ENCODE peak calls at places on chromosomes 4 and X, in nine cellular contexts. O, W, K, C, D, R, B, T and G are unnamed samples. For H3K27me3, the result is how much of the 10 kb centered on the place peaks cover.

GRCh38 chr4:55547461-55547770 is 707 bp upstream of the CLOCK start:
- DNase-seq in R (no peak), W (no peak), T (no peak), C (peak), D (peak), B (peak), O (no peak), K (no peak), G (no peak)

GRCh38 chrX:154096140-154097002 is 1.1 kb downstream of the MECP2 start:
- DNase-seq in K (no peak), B (peak), W (peak), D (no peak), T (peak), O (no peak), C (peak), R (peak), G (no peak)

GRCh38 chr4:55980725-55981124 is 32.0 kb downstream of the CEP135 start:
- DNase-seq in C (no peak), B (no peak), D (no peak), O (no peak), K (no peak), R (no peak), W (no peak), T (no peak), G (no peak)

GRCh38 chrX:6184900-6185515 is 43.7 kb downstream of the NLGN4X start:
- DNase-seq in K (no peak), B (no peak), D (no peak), C (no peak), R (no peak), W (no peak), T (peak), O (no peak), G (no peak)

GRCh38 chrX:15567886-15568616 is 32.7 kb downstream of the ACE2 start:
- DNase-seq in O (no peak), W (no peak), C (no peak), R (no peak), K (no peak), D (no peak), T (no peak), B (no peak), G (no peak)

GRCh38 chr4:63348735-63349673 is 1060.2 kb downstream of the TECRL start:
- DNase-seq in O (no peak), C (peak), T (no peak), W (no peak), B (no peak), R (no peak), D (peak), K (no peak), G (no peak)

GRCh38 chr4:184400375-184400870 is 73.9 kb downstream of the IRF2 start:
- DNase-seq in W (peak), R (no peak), T (no peak), D (no peak), C (peak), B (no peak), K (no peak), O (no peak), G (no peak)

GRCh38 chr4:174437756-174438155 is 84.5 kb downstream of the HPGD start:
- DNase-seq in C (no peak), T (no peak), R (no peak), W (peak), B (no peak), D (no peak), O (no peak), K (no peak), G (no peak)

GRCh38 chrX:355329-356050 is 31.2 kb downstream of the PPP2R3B start:
- DNase-seq in T (no peak), W (no peak), K (no peak), D (peak), O (no peak), C (no peak), R (no peak), B (peak), G (no peak)

GRCh38 chr4:173879286-173879908 is 349.4 kb upstream of the HAND2 start:
- DNase-seq in R (no peak), D (no peak), B (no peak), T (no peak), C (no peak), K (no peak), O (no peak), W (no peak), G (no peak)

GRCh38 chr4:133096972-133097371 is 52.1 kb upstream of the PCDH10 start:
- DNase-seq in T (no peak), C (no peak), R (no peak), W (no peak), K (peak), O (no peak), B (no peak), D (no peak), G (no peak)

GRCh38 chr4:139247241-139247640 is 32.8 kb downstream of the MGARP start:
- DNase-seq in D (no peak), O (no peak), R (no peak), W (peak), B (no peak), C (no peak), K (no peak), T (no peak), G (no peak)

GRCh38 chr4:76867880-76868655 is 29.9 kb downstream of the SOWAHB start:
- DNase-seq in T (peak), W (no peak), R (no peak), D (no peak), C (no peak), B (no peak), K (peak), O (peak), G (no peak)

GRCh38 chrX:120380699-120381098 is 18.8 kb downstream of the ATP1B4 start:
- DNase-seq in W (peak), T (peak), O (no peak), K (peak), R (peak), D (no peak), C (no peak), B (no peak), G (no peak)

GRCh38 chrX:97367149-97367548 is 483.4 kb downstream of the RPA4 start:
- DNase-seq in R (no peak), W (peak), T (no peak), D (no peak), K (no peak), B (no peak), C (no peak), O (no peak), G (no peak)

GRCh38 chr4:56531823-56532222 is 26.2 kb downstream of the ARL9 start:
- DNase-seq in C (no peak), K (no peak), O (no peak), T (no peak), R (no peak), B (no peak), W (peak), D (no peak), G (no peak)

GRCh38 chrX:25596881-25597280 is 541.3 kb upstream of the MAGEB18 start:
- DNase-seq in W (no peak), C (no peak), K (no peak), T (no peak), B (no peak), O (no peak), D (no peak), R (no peak), G (no peak)

GRCh38 chr4:141311805-141312204 is 91.1 kb downstream of the ZNF330 start:
- DNase-seq in O (no peak), W (no peak), D (no peak), T (no peak), K (no peak), C (no peak), B (no peak), R (no peak), G (no peak)

GRCh38 chrX:24838624-24839023 is 144.9 kb downstream of the POLA1 start:
- DNase-seq in T (peak), B (no peak), K (no peak), R (peak), O (no peak), W (peak), C (no peak), D (no peak), G (no peak)

GRCh38 chrX:154428176-154429171 is at the start of gene ATP6AP1:
- DNase-seq in T (peak), R (peak), K (peak), C (peak), B (peak), D (peak), W (peak), O (peak), G (peak)

GRCh38 chrX:122703762-122704161 is 480.3 kb upstream of the GRIA3 start:
- DNase-seq in O (no peak), B (no peak), T (no peak), D (no peak), K (no peak), C (no peak), W (peak), R (no peak), G (no peak)

GRCh38 chrX:626745-627509 is 3.7 kb upstream of the SHOX start:
- DNase-seq in T (no peak), W (no peak), K (no peak), C (no peak), O (no peak), B (no peak), R (no peak), D (peak), G (no peak)

GRCh38 chr4:75497133-75497532 is 17.1 kb downstream of the RCHY1 start:
- DNase-seq in B (no peak), T (no peak), R (no peak), D (no peak), K (no peak), W (peak), O (no peak), C (no peak), G (no peak)

GRCh38 chrX:88425739-88426138 is 321.3 kb upstream of the CPXCR1 start:
- DNase-seq in C (no peak), R (no peak), D (no peak), B (no peak), T (peak), O (no peak), K (no peak), W (peak), G (no peak)

GRCh38 chrX:123860506-123860840 is 620 bp downstream of the XIAP start:
- DNase-seq in C (no peak), O (peak), T (peak), R (peak), B (no peak), W (no peak), K (no peak), D (no peak), G (no peak)

GRCh38 chr4:2535386-2536192 is 858 bp upstream of the FAM193A start:
- DNase-seq in C (peak), W (peak), B (peak), K (peak), R (peak), D (peak), T (peak), O (peak), G (peak)

GRCh38 chr4:170736710-170737109 is 647.0 kb upstream of the AADAT start:
- DNase-seq in W (peak), D (no peak), C (no peak), T (no peak), R (no peak), O (no peak), K (no peak), B (no peak), G (no peak)

GRCh38 chr4:66840178-66840577 is 705.1 kb downstream of the CENPC start:
- DNase-seq in T (no peak), B (no peak), O (no peak), R (no peak), K (no peak), W (no peak), C (no peak), D (no peak), G (no peak)

GRCh38 chr4:174136013-174136412 is 147.5 kb downstream of the FBXO8 start:
- DNase-seq in T (no peak), C (no peak), W (peak), K (no peak), R (no peak), O (no peak), B (no peak), D (no peak), G (no peak)

GRCh38 chrX:31609130-31609529 is 537.3 kb upstream of the FTHL17 start:
- DNase-seq in T (no peak), B (no peak), D (no peak), W (peak), R (no peak), O (no peak), K (no peak), C (no peak), G (no peak)

GRCh38 chr4:133775881-133776280 is 425.7 kb downstream of the PABPC4L start:
- DNase-seq in B (no peak), C (no peak), R (no peak), O (no peak), D (no peak), K (no peak), T (no peak), W (peak), G (no peak)

DNA sequence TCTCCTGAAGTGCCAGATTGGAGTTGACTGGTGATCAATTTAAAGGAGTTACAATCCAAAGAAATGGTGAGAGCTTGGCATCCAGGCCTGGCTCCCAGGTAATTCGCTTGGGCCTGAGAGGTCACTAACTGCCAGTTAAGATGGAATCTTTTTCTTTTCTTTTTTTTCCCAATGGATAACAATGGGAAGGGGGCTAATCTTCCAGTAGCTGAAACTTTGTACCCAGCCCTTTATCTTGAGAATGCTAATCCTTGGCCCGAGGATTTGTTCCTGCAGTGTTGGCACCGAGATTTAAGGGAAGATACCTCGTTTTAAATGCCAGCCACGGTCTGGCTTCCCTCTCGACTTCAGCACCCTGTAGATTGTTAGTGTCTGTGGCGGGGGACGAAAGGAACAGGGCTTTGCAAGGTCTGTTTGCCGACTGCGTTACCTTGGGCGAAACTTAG is 13.4 kb upstream of the PITX2 start:
- DNase-seq in O (no peak), T (no peak), C (no peak), B (no peak), W (no peak), D (no peak), K (no peak), R (no peak), G (no peak)
- H3K27me3 ChIP-seq in O (half or more), T (under half), C (under half), B (half or more), W (under half), D (half or more), K (half or more), R (half or more), G (under half)

GRCh38 chr4:112279882-112280315 is 5.8 kb downstream of the TIFA start:
- DNase-seq in B (no peak), R (no peak), D (no peak), K (no peak), O (no peak), C (no peak), W (no peak), T (no peak), G (no peak)
- H3K27ac ChIP-seq in B (peak), R (no peak), D (no peak), K (no peak), O (no peak), C (no peak), W (no peak), T (peak), G (no peak)

DNA sequence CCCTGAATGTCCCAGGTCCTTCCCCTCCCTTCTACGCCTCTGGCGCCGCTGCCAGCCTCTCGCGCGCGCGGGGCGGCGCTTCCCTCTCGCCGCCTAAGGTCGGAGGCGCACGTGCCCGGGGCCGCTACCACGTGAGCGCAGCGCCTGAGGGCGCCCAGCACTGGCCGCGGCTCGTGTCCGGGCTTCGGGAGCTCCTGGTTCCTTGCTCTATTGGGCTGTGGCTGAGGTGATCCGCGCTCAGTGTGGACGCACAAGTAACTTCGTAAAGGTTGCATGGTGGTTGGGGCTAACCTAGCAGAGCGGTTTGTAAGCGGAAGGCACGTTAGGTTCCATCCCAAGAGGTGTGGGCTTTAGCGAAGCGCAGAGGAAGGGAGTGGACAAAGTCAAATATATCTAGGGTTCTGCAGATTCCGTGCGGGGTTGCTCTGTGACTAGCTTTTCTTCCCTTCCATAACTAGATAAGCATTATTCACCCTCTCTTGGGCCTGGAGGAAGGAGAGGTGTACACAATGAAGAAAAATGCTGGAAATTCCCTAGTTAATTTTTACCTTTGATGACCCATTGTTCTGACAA is 1.8 kb downstream of the TLL1 start:
- DNase-seq in O (no peak), B (peak), T (no peak), W (no peak), D (peak), K (peak), C (no peak), R (no peak), G (no peak)
- H3K27me3 ChIP-seq in O (under half), B (under half), T (under half), W (under half), D (half or more), K (under half), C (under half), R (under half), G (under half)

GRCh38 chr4:98522603-98523395 is 135.6 kb downstream of the TSPAN5 start:
- DNase-seq in B (no peak), T (no peak), R (no peak), C (no peak), W (peak), D (no peak), O (no peak), K (no peak), G (no peak)
- H3K27ac ChIP-seq in B (no peak), T (no peak), R (no peak), C (peak), W (peak), D (no peak), O (no peak), K (no peak), G (no peak)

GRCh38 chr4:3683744-3684421 is 82.3 kb upstream of the ADRA2C start:
- DNase-seq in B (no peak), T (no peak), K (peak), W (no peak), C (no peak), R (no peak), O (no peak), D (peak), G (no peak)
- H3K27me3 ChIP-seq in B (half or more), T (half or more), K (under half), W (under half), C (under half), R (under half), O (under half), D (under half), G (under half)

GRCh38 chr4:109234596-109234995 is 67.9 kb downstream of the COL25A1 start:
- DNase-seq in T (no peak), C (no peak), W (no peak), R (no peak), D (no peak), K (no peak), B (no peak), O (no peak), G (no peak)

GRCh38 chr4:109243871-109244270 is 58.6 kb downstream of the COL25A1 start:
- DNase-seq in C (no peak), T (no peak), O (no peak), B (no peak), R (no peak), D (no peak), K (no peak), W (no peak), G (no peak)

GRCh38 chr4:109235683-109236082 is 66.8 kb downstream of the COL25A1 start:
- DNase-seq in K (no peak), D (no peak), O (no peak), T (peak), C (no peak), R (no peak), W (no peak), B (no peak), G (no peak)

GRCh38 chr4:109233585-109233984 is 68.9 kb downstream of the COL25A1 start:
- DNase-seq in K (no peak), R (no peak), W (peak), B (no peak), D (no peak), O (no peak), C (no peak), T (no peak), G (no peak)

DNA sequence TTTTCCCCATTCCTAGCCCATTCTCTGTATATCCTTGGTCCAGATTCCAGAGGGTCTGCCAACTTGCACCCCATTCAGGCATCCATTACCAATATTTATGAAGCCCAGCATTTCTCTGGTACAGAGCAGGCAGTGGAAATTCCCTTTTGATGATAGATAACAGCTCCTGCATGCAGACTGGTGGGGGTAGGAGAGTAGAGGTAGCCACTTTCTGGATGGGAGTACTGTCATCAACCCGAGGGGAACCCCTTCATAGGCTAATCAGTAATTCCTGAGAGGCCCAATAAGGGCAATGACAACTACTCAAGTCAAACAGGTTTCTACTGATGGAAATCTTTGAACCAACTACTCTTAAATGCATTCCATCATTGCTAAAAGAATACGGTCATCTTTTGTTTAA is 63.7 kb downstream of the COL25A1 start:
- DNase-seq in R (no peak), K (no peak), C (no peak), W (no peak), T (no peak), B (no peak), O (no peak), D (no peak), G (no peak)
- H3K27ac ChIP-seq in R (no peak), K (no peak), C (no peak), W (no peak), T (no peak), B (no peak), O (no peak), D (no peak), G (no peak)

DNA sequence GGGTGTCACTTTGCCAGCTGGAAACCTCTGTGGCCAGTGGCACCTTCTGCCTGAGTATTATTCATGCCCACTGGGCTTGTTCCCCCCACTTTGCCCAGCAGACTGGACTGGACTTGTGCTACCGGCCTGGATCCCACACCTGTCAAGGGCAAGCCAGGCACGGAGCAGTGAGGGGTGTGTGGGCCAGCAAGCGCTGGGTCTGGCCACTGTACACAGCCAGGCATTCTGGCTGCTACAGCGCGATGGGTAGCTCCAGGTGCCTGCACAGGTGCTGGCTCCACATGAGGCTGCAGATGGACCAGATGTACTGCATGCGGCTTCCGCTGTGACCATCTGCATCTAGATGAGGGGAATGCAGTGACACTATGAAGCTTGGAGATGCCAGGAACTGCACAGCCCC is 39.5 kb downstream of the KCNE5 start:
- DNase-seq in R (no peak), T (no peak), D (no peak), C (no peak), B (no peak), K (no peak), O (no peak), W (no peak), G (no peak)
- H3K27me3 ChIP-seq in R (under half), T (under half), D (under half), C (under half), B (under half), K (under half), O (under half), W (under half), G (under half)